ENCODE peak calls at places on chromosomes 7 and 10, in ten cellular contexts. One of them, this sample, is unnamed.

GRCh38 chr10:47305566-47305965 is 5.6 kb downstream of the GDF10 start:
- DNase-seq in GM06990: no peak
- DNase-seq in heart left ventricle: no peak
- DNase-seq in AG04449: no peak
- DNase-seq in BE2C: no peak
- DNase-seq in ovary: no peak
- DNase-seq in CD4-positive, alpha-beta T cell: no peak
- DNase-seq in tibial artery: no peak
- DNase-seq in psoas muscle: no peak
- DNase-seq in uterus: no peak
- DNase-seq in this sample: no peak

GRCh38 chr10:93061594-93062498 is 1.2 kb downstream of the CYP26C1 start:
- DNase-seq in heart left ventricle: no peak
- DNase-seq in AG04449: no peak
- DNase-seq in CD4-positive, alpha-beta T cell: no peak
- DNase-seq in psoas muscle: no peak
- DNase-seq in GM06990: no peak
- DNase-seq in tibial artery: no peak
- DNase-seq in ovary: no peak
- DNase-seq in uterus: no peak
- DNase-seq in BE2C: no peak
- DNase-seq in this sample: no peak

GRCh38 chr7:92944633-92945032 is 108.3 kb upstream of the CDK6 start:
- DNase-seq in tibial artery: no peak
- DNase-seq in AG04449: no peak
- DNase-seq in BE2C: no peak
- DNase-seq in heart left ventricle: no peak
- DNase-seq in psoas muscle: no peak
- DNase-seq in uterus: no peak
- DNase-seq in ovary: no peak
- DNase-seq in CD4-positive, alpha-beta T cell: no peak
- DNase-seq in GM06990: no peak
- DNase-seq in this sample: no peak

GRCh38 chr7:25624001-25624400 is 395.7 kb upstream of the NPVF start:
- DNase-seq in psoas muscle: no peak
- DNase-seq in GM06990: no peak
- DNase-seq in CD4-positive, alpha-beta T cell: no peak
- DNase-seq in tibial artery: no peak
- DNase-seq in AG04449: no peak
- DNase-seq in ovary: no peak
- DNase-seq in uterus: no peak
- DNase-seq in BE2C: no peak
- DNase-seq in heart left ventricle: no peak
- DNase-seq in this sample: no peak

GRCh38 chr10:73439605-73440298 is 6.4 kb upstream of the MSS51 start:
- DNase-seq in ovary: no peak
- DNase-seq in BE2C: no peak
- DNase-seq in CD4-positive, alpha-beta T cell: no peak
- DNase-seq in uterus: no peak
- DNase-seq in tibial artery: no peak
- DNase-seq in psoas muscle: no peak
- DNase-seq in AG04449: peak
- DNase-seq in heart left ventricle: no peak
- DNase-seq in GM06990: no peak
- DNase-seq in this sample: no peak

GRCh38 chr7:3518546-3518945 is 217.5 kb downstream of the SDK1 start:
- DNase-seq in tibial artery: no peak
- DNase-seq in CD4-positive, alpha-beta T cell: no peak
- DNase-seq in ovary: no peak
- DNase-seq in GM06990: no peak
- DNase-seq in uterus: no peak
- DNase-seq in BE2C: no peak
- DNase-seq in AG04449: no peak
- DNase-seq in psoas muscle: no peak
- DNase-seq in heart left ventricle: no peak
- DNase-seq in this sample: no peak

GRCh38 chr10:76315240-76315639 is 883.8 kb downstream of the LRMDA start:
- DNase-seq in uterus: no peak
- DNase-seq in BE2C: peak
- DNase-seq in GM06990: no peak
- DNase-seq in ovary: no peak
- DNase-seq in tibial artery: no peak
- DNase-seq in AG04449: no peak
- DNase-seq in psoas muscle: no peak
- DNase-seq in CD4-positive, alpha-beta T cell: no peak
- DNase-seq in heart left ventricle: no peak
- DNase-seq in this sample: no peak

GRCh38 chr7:50774299-50774698 is 8.4 kb downstream of the GRB10 start:
- DNase-seq in psoas muscle: no peak
- DNase-seq in uterus: no peak
- DNase-seq in tibial artery: no peak
- DNase-seq in AG04449: no peak
- DNase-seq in ovary: no peak
- DNase-seq in CD4-positive, alpha-beta T cell: no peak
- DNase-seq in BE2C: no peak
- DNase-seq in heart left ventricle: no peak
- DNase-seq in GM06990: no peak
- DNase-seq in this sample: no peak

GRCh38 chr7:3336042-3336665 is 35.1 kb downstream of the SDK1 start:
- DNase-seq in tibial artery: no peak
- DNase-seq in heart left ventricle: no peak
- DNase-seq in uterus: no peak
- DNase-seq in AG04449: no peak
- DNase-seq in GM06990: no peak
- DNase-seq in BE2C: no peak
- DNase-seq in ovary: no peak
- DNase-seq in psoas muscle: no peak
- DNase-seq in CD4-positive, alpha-beta T cell: no peak
- DNase-seq in this sample: no peak

GRCh38 chr7:50467817-50468610 is 17.9 kb upstream of the FIGNL1 start:
- DNase-seq in AG04449: no peak
- DNase-seq in GM06990: peak
- DNase-seq in heart left ventricle: peak
- DNase-seq in tibial artery: peak
- DNase-seq in CD4-positive, alpha-beta T cell: peak
- DNase-seq in BE2C: peak
- DNase-seq in psoas muscle: peak
- DNase-seq in ovary: peak
- DNase-seq in uterus: peak
- DNase-seq in this sample: no peak

GRCh38 chr10:42878134-42878820 is 95.7 kb downstream of the BMS1 start:
- DNase-seq in CD4-positive, alpha-beta T cell: no peak
- DNase-seq in AG04449: no peak
- DNase-seq in uterus: no peak
- DNase-seq in ovary: no peak
- DNase-seq in BE2C: no peak
- DNase-seq in GM06990: no peak
- DNase-seq in psoas muscle: no peak
- DNase-seq in heart left ventricle: no peak
- DNase-seq in tibial artery: no peak
- DNase-seq in this sample: no peak

DNA sequence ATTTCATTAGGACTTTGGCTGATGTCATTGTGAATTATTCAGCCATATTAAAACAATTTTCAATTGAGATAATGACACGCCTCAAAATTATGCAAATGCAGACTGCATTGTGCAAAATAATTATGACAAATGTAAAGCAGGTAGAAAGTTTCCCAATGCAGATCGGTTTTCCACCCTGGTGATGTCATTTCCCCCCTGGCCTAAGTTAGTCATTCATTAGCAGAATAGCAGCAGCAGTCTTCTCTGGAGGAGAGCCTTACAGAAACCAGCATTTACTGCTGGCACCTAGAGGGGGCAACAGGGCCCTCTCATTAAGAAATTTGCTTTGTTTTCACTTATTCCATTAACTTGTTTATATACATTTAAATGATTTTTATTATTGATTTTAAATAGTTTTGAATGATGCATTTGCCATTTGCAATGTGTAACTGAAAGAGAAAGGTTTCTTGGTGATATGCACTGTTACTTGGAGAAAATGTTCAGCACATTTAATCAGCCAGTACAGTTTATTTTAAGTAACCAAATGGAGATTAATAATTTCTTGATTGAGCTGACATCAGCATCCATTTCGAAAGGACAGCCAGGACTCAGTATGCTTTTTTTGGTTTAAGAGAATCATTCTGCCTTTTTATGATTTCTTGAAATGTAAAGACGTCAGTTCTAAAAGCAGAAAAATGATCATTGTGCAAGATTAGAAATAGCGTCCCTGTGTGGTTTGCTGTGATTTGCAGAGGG is 3.4 kb downstream of the ARID5B start:
- DNase-seq in uterus: no peak
- DNase-seq in psoas muscle: no peak
- DNase-seq in BE2C: peak
- DNase-seq in CD4-positive, alpha-beta T cell: no peak
- DNase-seq in GM06990: no peak
- DNase-seq in tibial artery: no peak
- DNase-seq in AG04449: no peak
- DNase-seq in heart left ventricle: no peak
- DNase-seq in ovary: no peak
- DNase-seq in this sample: no peak
- TF ChIP-seq CTCF in uterus: peak
- TF ChIP-seq CTCF in psoas muscle: peak
- TF ChIP-seq CTCF in BE2C: peak
- TF ChIP-seq CTCF in CD4-positive, alpha-beta T cell: no peak
- TF ChIP-seq CTCF in GM06990: peak
- TF ChIP-seq CTCF in tibial artery: no peak
- TF ChIP-seq CTCF in AG04449: peak
- TF ChIP-seq CTCF in heart left ventricle: no peak
- TF ChIP-seq CTCF in ovary: no peak
- TF ChIP-seq CTCF in this sample: no peak

GRCh38 chr10:133349160-133349568 is 2.0 kb downstream of the PRAP1 start:
- DNase-seq in BE2C: no peak
- DNase-seq in GM06990: no peak
- DNase-seq in ovary: no peak
- DNase-seq in AG04449: no peak
- DNase-seq in heart left ventricle: no peak
- DNase-seq in CD4-positive, alpha-beta T cell: no peak
- DNase-seq in tibial artery: no peak
- DNase-seq in uterus: no peak
- DNase-seq in psoas muscle: no peak
- DNase-seq in this sample: no peak
- TF ChIP-seq CTCF in BE2C: no peak
- TF ChIP-seq CTCF in GM06990: no peak
- TF ChIP-seq CTCF in ovary: no peak
- TF ChIP-seq CTCF in AG04449: no peak
- TF ChIP-seq CTCF in heart left ventricle: no peak
- TF ChIP-seq CTCF in CD4-positive, alpha-beta T cell: no peak
- TF ChIP-seq CTCF in tibial artery: no peak
- TF ChIP-seq CTCF in uterus: no peak
- TF ChIP-seq CTCF in psoas muscle: no peak
- TF ChIP-seq CTCF in this sample: no peak

GRCh38 chr7:101602082-101602481 is 27.0 kb downstream of the MYL10 start:
- DNase-seq in GM06990: no peak
- DNase-seq in uterus: no peak
- DNase-seq in AG04449: no peak
- DNase-seq in CD4-positive, alpha-beta T cell: no peak
- DNase-seq in tibial artery: no peak
- DNase-seq in ovary: no peak
- DNase-seq in psoas muscle: no peak
- DNase-seq in BE2C: no peak
- DNase-seq in heart left ventricle: no peak
- DNase-seq in this sample: no peak
- TF ChIP-seq CTCF in GM06990: no peak
- TF ChIP-seq CTCF in uterus: no peak
- TF ChIP-seq CTCF in AG04449: no peak
- TF ChIP-seq CTCF in CD4-positive, alpha-beta T cell: no peak
- TF ChIP-seq CTCF in tibial artery: no peak
- TF ChIP-seq CTCF in ovary: no peak
- TF ChIP-seq CTCF in psoas muscle: no peak
- TF ChIP-seq CTCF in BE2C: no peak
- TF ChIP-seq CTCF in heart left ventricle: no peak
- TF ChIP-seq CTCF in this sample: no peak

GRCh38 chr10:117476716-117477115 is 65.8 kb upstream of the EMX2 start:
- DNase-seq in BE2C: no peak
- DNase-seq in psoas muscle: peak
- DNase-seq in CD4-positive, alpha-beta T cell: no peak
- DNase-seq in AG04449: no peak
- DNase-seq in ovary: no peak
- DNase-seq in GM06990: no peak
- DNase-seq in heart left ventricle: no peak
- DNase-seq in uterus: peak
- DNase-seq in tibial artery: no peak
- DNase-seq in this sample: no peak

GRCh38 chr10:117480097-117480496 is 62.4 kb upstream of the EMX2 start:
- DNase-seq in ovary: no peak
- DNase-seq in uterus: no peak
- DNase-seq in tibial artery: no peak
- DNase-seq in AG04449: no peak
- DNase-seq in heart left ventricle: no peak
- DNase-seq in GM06990: no peak
- DNase-seq in psoas muscle: no peak
- DNase-seq in CD4-positive, alpha-beta T cell: no peak
- DNase-seq in BE2C: no peak
- DNase-seq in this sample: no peak

GRCh38 chr10:117476281-117476680 is 66.3 kb upstream of the EMX2 start:
- DNase-seq in ovary: no peak
- DNase-seq in CD4-positive, alpha-beta T cell: no peak
- DNase-seq in AG04449: no peak
- DNase-seq in tibial artery: no peak
- DNase-seq in uterus: no peak
- DNase-seq in psoas muscle: no peak
- DNase-seq in GM06990: no peak
- DNase-seq in heart left ventricle: no peak
- DNase-seq in BE2C: no peak
- DNase-seq in this sample: no peak

GRCh38 chr10:117477241-117477947 is 65.2 kb upstream of the EMX2 start:
- DNase-seq in uterus: peak
- DNase-seq in ovary: no peak
- DNase-seq in psoas muscle: peak
- DNase-seq in AG04449: no peak
- DNase-seq in BE2C: no peak
- DNase-seq in heart left ventricle: no peak
- DNase-seq in GM06990: no peak
- DNase-seq in tibial artery: peak
- DNase-seq in CD4-positive, alpha-beta T cell: no peak
- DNase-seq in this sample: no peak

DNA sequence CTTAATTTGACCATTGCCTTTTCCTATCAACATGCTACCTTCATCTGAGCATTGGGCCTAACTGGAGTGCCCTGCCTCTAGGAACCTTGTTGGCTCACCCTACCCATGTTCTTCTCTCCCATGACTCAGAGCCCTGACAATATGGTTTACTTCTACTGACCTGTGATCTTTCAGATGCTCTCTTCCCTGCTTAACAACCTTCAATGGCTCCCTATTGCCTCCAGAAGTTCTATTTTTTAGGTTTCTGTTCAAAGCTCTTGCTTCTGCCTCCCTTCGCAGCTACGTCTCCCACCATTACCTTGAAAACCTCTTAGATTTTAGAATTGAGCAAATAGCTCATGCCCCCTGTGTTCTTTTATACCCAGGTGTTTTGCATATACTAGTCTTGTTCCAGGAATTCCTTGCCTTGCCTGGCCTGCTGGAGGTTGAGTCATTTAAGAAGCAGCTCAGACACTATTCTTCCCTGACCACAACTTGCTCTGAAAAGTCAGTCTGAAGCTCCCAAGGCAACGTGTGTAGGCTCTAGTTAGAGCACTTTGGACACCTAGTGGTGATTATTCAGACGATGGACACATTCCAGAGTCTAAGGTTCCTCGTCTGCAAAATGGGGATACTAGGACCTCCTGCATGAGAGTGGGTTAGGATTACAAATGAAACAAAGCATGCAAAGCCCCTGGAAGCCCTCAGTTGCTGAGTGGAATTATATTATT is 64.4 kb upstream of the EMX2 start:
- DNase-seq in AG04449: peak
- DNase-seq in psoas muscle: no peak
- DNase-seq in ovary: no peak
- DNase-seq in uterus: no peak
- DNase-seq in CD4-positive, alpha-beta T cell: no peak
- DNase-seq in heart left ventricle: no peak
- DNase-seq in tibial artery: no peak
- DNase-seq in GM06990: no peak
- DNase-seq in BE2C: no peak
- DNase-seq in this sample: no peak
- TF ChIP-seq CTCF in AG04449: peak
- TF ChIP-seq CTCF in psoas muscle: no peak
- TF ChIP-seq CTCF in ovary: no peak
- TF ChIP-seq CTCF in uterus: peak
- TF ChIP-seq CTCF in CD4-positive, alpha-beta T cell: no peak
- TF ChIP-seq CTCF in heart left ventricle: no peak
- TF ChIP-seq CTCF in tibial artery: no peak
- TF ChIP-seq CTCF in GM06990: no peak
- TF ChIP-seq CTCF in BE2C: peak
- TF ChIP-seq CTCF in this sample: no peak

This sample was measured in D721Med.